ENCODE peak calls at places on chromosomes 13 and 19, in six cellular contexts. One of them, this sample, is unnamed.

GRCh38 chr19:44303976-44304568 is 753 bp downstream of the ZNF235 start:
- DNase-seq in ovary: no peak
- DNase-seq in cardiac fibroblast: no peak
- DNase-seq in pancreas: no peak
- DNase-seq in left ventricle myocardium inferior: no peak
- DNase-seq in activated CD8-positive, alpha-beta T cell treated with anti-CD3 and anti-CD28 coated beads for 36 hours: peak; percentile 4
- DNase-seq in this sample: peak; percentile 4

GRCh38 chr19:7900401-7900870 is 3.2 kb upstream of the MAP2K7 start:
- DNase-seq in activated CD8-positive, alpha-beta T cell treated with anti-CD3 and anti-CD28 coated beads for 36 hours: no peak
- DNase-seq in cardiac fibroblast: no peak
- DNase-seq in pancreas: no peak
- DNase-seq in left ventricle myocardium inferior: no peak
- DNase-seq in ovary: no peak
- DNase-seq in this sample: no peak

GRCh38 chr19:57708641-57709354 is at the start of gene ZNF154:
- DNase-seq in cardiac fibroblast: peak; percentile 68
- DNase-seq in left ventricle myocardium inferior: peak; percentile 21
- DNase-seq in ovary: peak; percentile 18
- DNase-seq in activated CD8-positive, alpha-beta T cell treated with anti-CD3 and anti-CD28 coated beads for 36 hours: peak; percentile 76
- DNase-seq in pancreas: peak; percentile 22
- DNase-seq in this sample: peak; percentile 24

GRCh38 chr19:17358395-17358794 is 18.7 kb downstream of the PLVAP start:
- DNase-seq in pancreas: no peak
- DNase-seq in cardiac fibroblast: peak; percentile 62
- DNase-seq in left ventricle myocardium inferior: no peak
- DNase-seq in ovary: no peak
- DNase-seq in activated CD8-positive, alpha-beta T cell treated with anti-CD3 and anti-CD28 coated beads for 36 hours: no peak
- DNase-seq in this sample: no peak

GRCh38 chr19:6765738-6766356 is 1.4 kb downstream of the SH2D3A start:
- DNase-seq in cardiac fibroblast: no peak
- DNase-seq in activated CD8-positive, alpha-beta T cell treated with anti-CD3 and anti-CD28 coated beads for 36 hours: no peak
- DNase-seq in left ventricle myocardium inferior: no peak
- DNase-seq in ovary: no peak
- DNase-seq in pancreas: peak; percentile 96
- DNase-seq in this sample: no peak

GRCh38 chr13:34372581-34372980 is 554.6 kb downstream of the RFC3 start:
- DNase-seq in pancreas: no peak
- DNase-seq in activated CD8-positive, alpha-beta T cell treated with anti-CD3 and anti-CD28 coated beads for 36 hours: no peak
- DNase-seq in cardiac fibroblast: no peak
- DNase-seq in left ventricle myocardium inferior: no peak
- DNase-seq in ovary: no peak
- DNase-seq in this sample: no peak

GRCh38 chr19:24159707-24160106 is 72.7 kb downstream of the ZNF254 start:
- DNase-seq in cardiac fibroblast: peak; percentile 23
- DNase-seq in left ventricle myocardium inferior: no peak
- DNase-seq in activated CD8-positive, alpha-beta T cell treated with anti-CD3 and anti-CD28 coated beads for 36 hours: no peak
- DNase-seq in ovary: no peak
- DNase-seq in pancreas: no peak
- DNase-seq in this sample: no peak

GRCh38 chr19:52992109-52993004 is 21.4 kb upstream of the ERVV-1 start:
- DNase-seq in activated CD8-positive, alpha-beta T cell treated with anti-CD3 and anti-CD28 coated beads for 36 hours: peak; percentile 7
- DNase-seq in pancreas: peak; percentile 7
- DNase-seq in ovary: peak; percentile 39
- DNase-seq in cardiac fibroblast: peak; percentile 7
- DNase-seq in left ventricle myocardium inferior: peak; percentile 18
- DNase-seq in this sample: no peak

GRCh38 chr13:44601596-44601995 is 25.5 kb upstream of the TSC22D1 start:
- DNase-seq in left ventricle myocardium inferior: no peak
- DNase-seq in activated CD8-positive, alpha-beta T cell treated with anti-CD3 and anti-CD28 coated beads for 36 hours: no peak
- DNase-seq in cardiac fibroblast: no peak
- DNase-seq in ovary: no peak
- DNase-seq in pancreas: no peak
- DNase-seq in this sample: no peak

GRCh38 chr19:40217921-40218890 is at the start of gene TTC9B:
- DNase-seq in ovary: no peak
- DNase-seq in activated CD8-positive, alpha-beta T cell treated with anti-CD3 and anti-CD28 coated beads for 36 hours: peak; percentile 64
- DNase-seq in cardiac fibroblast: no peak
- DNase-seq in pancreas: no peak
- DNase-seq in left ventricle myocardium inferior: no peak
- DNase-seq in this sample: no peak

GRCh38 chr19:51070334-51070886 is 5.5 kb upstream of the KLK13 start:
- DNase-seq in ovary: no peak
- DNase-seq in activated CD8-positive, alpha-beta T cell treated with anti-CD3 and anti-CD28 coated beads for 36 hours: no peak
- DNase-seq in cardiac fibroblast: no peak
- DNase-seq in pancreas: no peak
- DNase-seq in left ventricle myocardium inferior: no peak
- DNase-seq in this sample: no peak

GRCh38 chr13:59279024-59279423 is 884.7 kb downstream of the DIAPH3 start:
- DNase-seq in ovary: no peak
- DNase-seq in cardiac fibroblast: no peak
- DNase-seq in activated CD8-positive, alpha-beta T cell treated with anti-CD3 and anti-CD28 coated beads for 36 hours: no peak
- DNase-seq in pancreas: no peak
- DNase-seq in left ventricle myocardium inferior: no peak
- DNase-seq in this sample: no peak

GRCh38 chr13:73740681-73741080 is 393.5 kb downstream of the KLF12 start:
- DNase-seq in cardiac fibroblast: peak; percentile 6
- DNase-seq in pancreas: no peak
- DNase-seq in ovary: no peak
- DNase-seq in left ventricle myocardium inferior: no peak
- DNase-seq in activated CD8-positive, alpha-beta T cell treated with anti-CD3 and anti-CD28 coated beads for 36 hours: no peak
- DNase-seq in this sample: no peak

GRCh38 chr13:73741742-73742141 is 392.5 kb downstream of the KLF12 start:
- DNase-seq in activated CD8-positive, alpha-beta T cell treated with anti-CD3 and anti-CD28 coated beads for 36 hours: no peak
- DNase-seq in ovary: no peak
- DNase-seq in cardiac fibroblast: no peak
- DNase-seq in left ventricle myocardium inferior: no peak
- DNase-seq in pancreas: no peak
- DNase-seq in this sample: no peak

GRCh38 chr13:73741111-73741510 is 393.1 kb downstream of the KLF12 start:
- DNase-seq in activated CD8-positive, alpha-beta T cell treated with anti-CD3 and anti-CD28 coated beads for 36 hours: peak; percentile 19
- DNase-seq in pancreas: no peak
- DNase-seq in cardiac fibroblast: peak; percentile 9
- DNase-seq in ovary: no peak
- DNase-seq in left ventricle myocardium inferior: no peak
- DNase-seq in this sample: no peak

GRCh38 chr13:73748404-73748803 is 385.8 kb downstream of the KLF12 start:
- DNase-seq in ovary: no peak
- DNase-seq in activated CD8-positive, alpha-beta T cell treated with anti-CD3 and anti-CD28 coated beads for 36 hours: no peak
- DNase-seq in pancreas: no peak
- DNase-seq in cardiac fibroblast: no peak
- DNase-seq in left ventricle myocardium inferior: no peak
- DNase-seq in this sample: no peak

GRCh38 chr13:73745190-73745589 is 389.0 kb downstream of the KLF12 start:
- DNase-seq in ovary: no peak
- DNase-seq in left ventricle myocardium inferior: no peak
- DNase-seq in activated CD8-positive, alpha-beta T cell treated with anti-CD3 and anti-CD28 coated beads for 36 hours: no peak
- DNase-seq in pancreas: no peak
- DNase-seq in cardiac fibroblast: no peak
- DNase-seq in this sample: no peak
- TF ChIP-seq CTCF in ovary: no peak
- TF ChIP-seq CTCF in left ventricle myocardium inferior: no peak
- TF ChIP-seq CTCF in activated CD8-positive, alpha-beta T cell treated with anti-CD3 and anti-CD28 coated beads for 36 hours: no peak
- TF ChIP-seq CTCF in pancreas: no peak
- TF ChIP-seq CTCF in cardiac fibroblast: no peak
- TF ChIP-seq CTCF in this sample: no peak

DNA sequence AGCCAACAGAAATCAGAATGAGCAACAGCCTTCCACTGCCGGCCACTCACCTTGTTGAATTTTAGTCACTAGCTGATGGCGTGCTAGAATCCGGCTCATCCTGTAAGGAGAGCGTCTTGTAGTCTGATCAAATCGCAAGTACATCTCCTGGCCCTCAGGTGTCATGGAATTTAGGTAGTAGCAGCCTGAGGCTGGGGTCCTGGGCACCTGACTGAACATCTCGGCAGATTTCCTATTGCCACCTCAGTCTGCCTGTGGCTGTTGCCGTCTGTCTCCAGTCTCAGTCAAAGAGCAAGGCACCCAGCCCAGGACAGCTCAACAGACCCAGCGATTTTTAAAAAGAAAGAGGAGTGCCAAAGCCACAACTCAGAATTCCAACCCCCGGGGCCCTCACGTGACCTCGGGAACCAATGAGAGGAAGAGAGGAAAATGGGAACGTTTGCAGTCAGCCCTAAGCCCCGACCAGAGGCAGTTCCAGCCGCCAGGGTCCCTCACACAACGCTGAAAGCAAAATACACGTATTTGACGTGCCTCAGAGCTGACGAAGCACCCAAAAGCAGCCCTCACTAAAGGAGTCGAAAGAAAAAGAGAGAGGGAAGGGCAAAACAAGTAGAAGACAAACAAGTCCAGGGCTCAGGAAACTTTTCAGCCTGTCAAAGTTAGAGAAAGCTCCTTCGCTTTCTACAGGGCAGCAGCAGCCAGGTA is at the start of gene STARD13:
- DNase-seq in pancreas: peak; percentile 88
- DNase-seq in activated CD8-positive, alpha-beta T cell treated with anti-CD3 and anti-CD28 coated beads for 36 hours: peak; percentile 7
- DNase-seq in cardiac fibroblast: peak; percentile 99
- DNase-seq in left ventricle myocardium inferior: peak; percentile 94
- DNase-seq in ovary: peak; percentile 94
- DNase-seq in this sample: peak; percentile 96
- TF ChIP-seq CTCF in pancreas: no peak
- TF ChIP-seq CTCF in activated CD8-positive, alpha-beta T cell treated with anti-CD3 and anti-CD28 coated beads for 36 hours: no peak
- TF ChIP-seq CTCF in cardiac fibroblast: peak; percentile 65
- TF ChIP-seq CTCF in left ventricle myocardium inferior: peak; percentile 65
- TF ChIP-seq CTCF in ovary: peak; percentile 63
- TF ChIP-seq CTCF in this sample: peak; percentile 56

DNA sequence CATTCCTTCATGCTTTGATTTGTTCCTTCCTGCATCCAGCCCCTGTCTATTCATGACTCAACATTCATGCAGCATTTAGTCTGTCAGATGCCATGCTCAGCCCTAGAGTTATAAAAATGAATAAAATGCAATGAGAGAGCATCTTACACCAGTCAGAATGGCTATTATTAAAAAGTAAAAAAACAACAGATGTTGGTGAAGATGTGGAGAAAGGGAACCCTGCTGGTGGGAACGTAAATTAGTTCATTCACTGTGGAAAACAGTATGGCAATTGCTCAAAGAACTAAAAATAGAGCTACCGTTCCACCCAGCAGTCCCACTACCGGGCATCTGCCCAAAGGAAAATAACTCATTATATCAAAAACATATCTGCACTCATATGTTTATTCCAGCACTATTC is 70.0 kb upstream of the GTF3A start:
- DNase-seq in cardiac fibroblast: peak; percentile 41
- DNase-seq in activated CD8-positive, alpha-beta T cell treated with anti-CD3 and anti-CD28 coated beads for 36 hours: no peak
- DNase-seq in left ventricle myocardium inferior: no peak
- DNase-seq in pancreas: no peak
- DNase-seq in ovary: no peak
- DNase-seq in this sample: peak; percentile 44
- TF ChIP-seq CTCF in cardiac fibroblast: no peak
- TF ChIP-seq CTCF in activated CD8-positive, alpha-beta T cell treated with anti-CD3 and anti-CD28 coated beads for 36 hours: no peak
- TF ChIP-seq CTCF in left ventricle myocardium inferior: peak; percentile 34
- TF ChIP-seq CTCF in pancreas: no peak
- TF ChIP-seq CTCF in ovary: no peak
- TF ChIP-seq CTCF in this sample: peak; percentile 32

GRCh38 chr19:49817964-49818690 is at the start of gene MED25:
- DNase-seq in cardiac fibroblast: peak; percentile 92
- DNase-seq in pancreas: peak; percentile 80
- DNase-seq in left ventricle myocardium inferior: peak; percentile 86
- DNase-seq in activated CD8-positive, alpha-beta T cell treated with anti-CD3 and anti-CD28 coated beads for 36 hours: peak; percentile 86
- DNase-seq in ovary: peak; percentile 88
- DNase-seq in this sample: peak; percentile 61
- TF ChIP-seq CTCF in cardiac fibroblast: no peak
- TF ChIP-seq CTCF in pancreas: no peak
- TF ChIP-seq CTCF in left ventricle myocardium inferior: peak; percentile 66
- TF ChIP-seq CTCF in activated CD8-positive, alpha-beta T cell treated with anti-CD3 and anti-CD28 coated beads for 36 hours: no peak
- TF ChIP-seq CTCF in ovary: peak; percentile 61
- TF ChIP-seq CTCF in this sample: no peak

GRCh38 chr13:78689011-78689410 is 30.1 kb upstream of the OBI1 start:
- DNase-seq in left ventricle myocardium inferior: no peak
- DNase-seq in pancreas: no peak
- DNase-seq in cardiac fibroblast: no peak
- DNase-seq in activated CD8-positive, alpha-beta T cell treated with anti-CD3 and anti-CD28 coated beads for 36 hours: no peak
- DNase-seq in ovary: no peak
- DNase-seq in this sample: no peak
- TF ChIP-seq CTCF in left ventricle myocardium inferior: peak; percentile 55
- TF ChIP-seq CTCF in pancreas: no peak
- TF ChIP-seq CTCF in cardiac fibroblast: no peak
- TF ChIP-seq CTCF in activated CD8-positive, alpha-beta T cell treated with anti-CD3 and anti-CD28 coated beads for 36 hours: no peak
- TF ChIP-seq CTCF in ovary: no peak
- TF ChIP-seq CTCF in this sample: no peak

GRCh38 chr13:67071918-67072598 is 158.1 kb downstream of the PCDH9 start:
- DNase-seq in activated CD8-positive, alpha-beta T cell treated with anti-CD3 and anti-CD28 coated beads for 36 hours: no peak
- DNase-seq in pancreas: no peak
- DNase-seq in cardiac fibroblast: no peak
- DNase-seq in ovary: no peak
- DNase-seq in left ventricle myocardium inferior: no peak
- DNase-seq in this sample: no peak

GRCh38 chr13:67076378-67076777 is 153.8 kb downstream of the PCDH9 start:
- DNase-seq in cardiac fibroblast: peak; percentile 57
- DNase-seq in ovary: no peak
- DNase-seq in activated CD8-positive, alpha-beta T cell treated with anti-CD3 and anti-CD28 coated beads for 36 hours: no peak
- DNase-seq in left ventricle myocardium inferior: no peak
- DNase-seq in pancreas: no peak
- DNase-seq in this sample: no peak

GRCh38 chr13:67078062-67078461 is 152.1 kb downstream of the PCDH9 start:
- DNase-seq in activated CD8-positive, alpha-beta T cell treated with anti-CD3 and anti-CD28 coated beads for 36 hours: no peak
- DNase-seq in pancreas: no peak
- DNase-seq in ovary: no peak
- DNase-seq in left ventricle myocardium inferior: no peak
- DNase-seq in cardiac fibroblast: no peak
- DNase-seq in this sample: no peak

GRCh38 chr13:67077132-67077531 is 153.0 kb downstream of the PCDH9 start:
- DNase-seq in ovary: no peak
- DNase-seq in pancreas: no peak
- DNase-seq in activated CD8-positive, alpha-beta T cell treated with anti-CD3 and anti-CD28 coated beads for 36 hours: no peak
- DNase-seq in left ventricle myocardium inferior: no peak
- DNase-seq in cardiac fibroblast: no peak
- DNase-seq in this sample: no peak

DNA sequence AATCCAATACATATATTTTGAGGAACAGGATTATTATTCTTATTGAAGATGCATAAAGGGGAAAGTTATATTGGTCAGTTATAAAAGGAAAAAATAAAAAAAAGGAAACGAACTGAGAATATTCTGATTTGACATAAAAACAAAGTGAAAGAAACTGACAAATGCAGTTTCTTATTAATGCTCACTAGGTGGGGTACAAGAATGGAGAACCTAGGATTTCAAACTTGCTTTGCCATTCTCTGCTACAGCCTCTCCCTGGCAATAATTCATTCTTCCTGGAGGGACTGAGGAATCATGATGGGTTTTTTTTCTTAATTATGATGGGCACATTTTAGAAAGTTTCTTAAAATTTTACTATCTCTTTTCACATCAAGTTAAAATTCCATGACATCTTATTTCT is 154.9 kb downstream of the PCDH9 start:
- DNase-seq in ovary: no peak
- DNase-seq in left ventricle myocardium inferior: no peak
- DNase-seq in activated CD8-positive, alpha-beta T cell treated with anti-CD3 and anti-CD28 coated beads for 36 hours: no peak
- DNase-seq in pancreas: no peak
- DNase-seq in cardiac fibroblast: peak; percentile 71
- DNase-seq in this sample: no peak
- TF ChIP-seq CTCF in ovary: no peak
- TF ChIP-seq CTCF in left ventricle myocardium inferior: peak; percentile 52
- TF ChIP-seq CTCF in activated CD8-positive, alpha-beta T cell treated with anti-CD3 and anti-CD28 coated beads for 36 hours: no peak
- TF ChIP-seq CTCF in pancreas: no peak
- TF ChIP-seq CTCF in cardiac fibroblast: peak; percentile 38
- TF ChIP-seq CTCF in this sample: peak; percentile 15